ENCODE peak calls at places on chromosome 18, in four cellular contexts. L is amniotic epithelial cell, V is uterus, C is SJSA1. W is an unnamed sample.

GRCh38 chr18:79948719-79949411 is 2.6 kb downstream of the SLC66A2 start:
- DNase-seq in C (no peak), V (no peak), L (no peak), W (peak)

GRCh38 chr18:25805323-25805722 is 285.1 kb downstream of the SS18 start:
- DNase-seq in L (peak), V (no peak), C (no peak), W (peak)

GRCh38 chr18:58716046-58716766 is 44.9 kb downstream of the MALT1 start:
- DNase-seq in L (peak), C (no peak), V (no peak), W (no peak)

GRCh38 chr18:58314284-58314683 is 270.3 kb downstream of the NEDD4L start:
- DNase-seq in V (peak), C (peak), L (peak), W (peak)

GRCh38 chr18:21904856-21905255 is 164.3 kb downstream of the MIB1 start:
- DNase-seq in C (no peak), V (peak), L (peak), W (peak)

GRCh38 chr18:68494802-68495560 is 219.9 kb downstream of the TMX3 start:
- DNase-seq in L (peak), V (no peak), C (no peak), W (no peak)

GRCh38 chr18:33839452-33840225 is 261.6 kb downstream of the ASXL3 start:
- DNase-seq in C (no peak), V (no peak), L (peak), W (no peak)

GRCh38 chr18:57845468-57846103 is 42.5 kb upstream of the ATP8B1 start:
- DNase-seq in C (no peak), L (no peak), V (no peak), W (no peak)

GRCh38 chr18:49016648-49017539 is 66.1 kb upstream of the SMAD7 start:
- DNase-seq in L (peak), C (peak), V (peak), W (peak)

GRCh38 chr18:32383040-32383819 is 87.5 kb downstream of the GAREM1 start:
- DNase-seq in V (no peak), L (peak), C (peak), W (peak)

GRCh38 chr18:23743733-23744333 is 54.6 kb downstream of the LAMA3 start:
- DNase-seq in C (no peak), V (no peak), L (peak), W (no peak)

GRCh38 chr18:12598181-12598921 is 59.6 kb downstream of the SPIRE1 start:
- DNase-seq in V (no peak), C (no peak), L (peak), W (no peak)

GRCh38 chr18:60892855-60893254 is 440.4 kb upstream of the CDH20 start:
- DNase-seq in C (no peak), V (no peak), L (peak), W (no peak)

GRCh38 chr18:63317982-63318881 is 1.3 kb downstream of the BCL2 start:
- DNase-seq in C (peak), V (peak), L (no peak), W (no peak)

GRCh38 chr18:48456838-48457237 is 47.7 kb upstream of the ZBTB7C start:
- DNase-seq in V (no peak), C (no peak), L (no peak), W (no peak)

GRCh38 chr18:45267622-45268021 is 347.7 kb upstream of the SLC14A2 start:
- DNase-seq in L (no peak), C (no peak), V (no peak), W (no peak)

GRCh38 chr18:3879114-3879835 is 429.3 kb downstream of the TGIF1 start:
- DNase-seq in V (no peak), C (no peak), L (no peak), W (no peak)

GRCh38 chr18:59697236-59697932 is at the start of gene CCBE1:
- DNase-seq in L (peak), V (peak), C (peak), W (peak)

GRCh38 chr18:11741505-11742145 is 52.6 kb downstream of the GNAL start:
- DNase-seq in V (no peak), L (peak), C (no peak), W (no peak)